ENCODE peak calls at places on chromosomes 6 and 20, in five cellular contexts. One of them, this sample, is unnamed.

GRCh38 chr6:3806169-3806922 is 42.8 kb upstream of the FAM50B start:
- DNase-seq in neuronal stem cell: no peak
- DNase-seq in IMR-90: no peak
- DNase-seq in mesendoderm: no peak
- DNase-seq in H9: no peak
- DNase-seq in this sample: no peak

GRCh38 chr6:42158011-42158410 is 15.2 kb upstream of the GUCA1A start:
- DNase-seq in IMR-90: peak
- DNase-seq in H9: no peak
- DNase-seq in mesendoderm: no peak
- DNase-seq in neuronal stem cell: no peak
- DNase-seq in this sample: no peak

GRCh38 chr20:4897600-4897999 is 103.7 kb downstream of the SLC23A2 start:
- DNase-seq in IMR-90: no peak
- DNase-seq in H9: no peak
- DNase-seq in neuronal stem cell: no peak
- DNase-seq in mesendoderm: no peak
- DNase-seq in this sample: no peak

GRCh38 chr6:157841211-157841840 is 18.3 kb downstream of the SNX9 start:
- DNase-seq in mesendoderm: no peak
- DNase-seq in H9: no peak
- DNase-seq in neuronal stem cell: no peak
- DNase-seq in IMR-90: no peak
- DNase-seq in this sample: no peak

GRCh38 chr6:170575250-170575649 is 9.2 kb downstream of the PDCD2 start:
- DNase-seq in H9: no peak
- DNase-seq in IMR-90: peak
- DNase-seq in neuronal stem cell: no peak
- DNase-seq in mesendoderm: peak
- DNase-seq in this sample: no peak

GRCh38 chr6:128339635-128340436 is 180.6 kb downstream of the PTPRK start:
- DNase-seq in mesendoderm: no peak
- DNase-seq in IMR-90: peak
- DNase-seq in H9: no peak
- DNase-seq in neuronal stem cell: no peak
- DNase-seq in this sample: no peak

GRCh38 chr20:24470031-24470781 is 777 bp downstream of the SYNDIG1 start:
- DNase-seq in IMR-90: no peak
- DNase-seq in neuronal stem cell: peak
- DNase-seq in H9: peak
- DNase-seq in mesendoderm: peak
- DNase-seq in this sample: peak

GRCh38 chr20:14235355-14235754 is 102.1 kb downstream of the FLRT3 start:
- DNase-seq in neuronal stem cell: no peak
- DNase-seq in H9: no peak
- DNase-seq in mesendoderm: no peak
- DNase-seq in IMR-90: peak
- DNase-seq in this sample: no peak

GRCh38 chr6:568954-569523 is 87.9 kb downstream of the HUS1B start:
- DNase-seq in mesendoderm: no peak
- DNase-seq in H9: no peak
- DNase-seq in neuronal stem cell: no peak
- DNase-seq in IMR-90: no peak
- DNase-seq in this sample: no peak

GRCh38 chr6:82741325-82741995 is 324.2 kb downstream of the UBE3D start:
- DNase-seq in IMR-90: no peak
- DNase-seq in neuronal stem cell: no peak
- DNase-seq in H9: no peak
- DNase-seq in mesendoderm: no peak
- DNase-seq in this sample: no peak

GRCh38 chr6:75748743-75749538 is at the start of gene MYO6:
- DNase-seq in mesendoderm: peak
- DNase-seq in neuronal stem cell: peak
- DNase-seq in IMR-90: peak
- DNase-seq in H9: peak
- DNase-seq in this sample: peak

GRCh38 chr6:27668442-27669275 is 195.8 kb upstream of the ZNF184 start:
- DNase-seq in IMR-90: peak
- DNase-seq in neuronal stem cell: no peak
- DNase-seq in mesendoderm: peak
- DNase-seq in H9: peak
- DNase-seq in this sample: peak

GRCh38 chr20:18794428-18794787 is 19.2 kb upstream of the SCP2D1 start:
- DNase-seq in IMR-90: no peak
- DNase-seq in H9: no peak
- DNase-seq in mesendoderm: no peak
- DNase-seq in neuronal stem cell: no peak
- DNase-seq in this sample: no peak

GRCh38 chr6:124961784-124962611 is at the start of gene RNF217:
- DNase-seq in IMR-90: peak
- DNase-seq in mesendoderm: peak
- DNase-seq in H9: peak
- DNase-seq in neuronal stem cell: peak
- DNase-seq in this sample: peak

GRCh38 chr20:40739841-40740240 is 50.8 kb upstream of the MAFB start:
- DNase-seq in mesendoderm: no peak
- DNase-seq in H9: no peak
- DNase-seq in neuronal stem cell: no peak
- DNase-seq in IMR-90: no peak
- DNase-seq in this sample: no peak

GRCh38 chr20:528923-529594 is 14.5 kb downstream of the CSNK2A1 start:
- DNase-seq in H9: no peak
- DNase-seq in neuronal stem cell: no peak
- DNase-seq in IMR-90: peak
- DNase-seq in mesendoderm: peak
- DNase-seq in this sample: no peak

GRCh38 chr6:12844284-12845223 is 128.0 kb downstream of the PHACTR1 start:
- DNase-seq in neuronal stem cell: no peak
- DNase-seq in IMR-90: peak
- DNase-seq in mesendoderm: peak
- DNase-seq in H9: no peak
- DNase-seq in this sample: no peak

GRCh38 chr6:156897907-156898531 is 120.8 kb downstream of the ARID1B start:
- DNase-seq in IMR-90: no peak
- DNase-seq in neuronal stem cell: no peak
- DNase-seq in mesendoderm: no peak
- DNase-seq in H9: no peak
- DNase-seq in this sample: no peak

GRCh38 chr20:31922181-31922580 is 29.7 kb downstream of the PDRG1 start:
- DNase-seq in mesendoderm: no peak
- DNase-seq in IMR-90: no peak
- DNase-seq in neuronal stem cell: no peak
- DNase-seq in H9: no peak
- DNase-seq in this sample: no peak

GRCh38 chr6:44504321-44504761 is 116.8 kb downstream of the CDC5L start:
- DNase-seq in H9: peak
- DNase-seq in mesendoderm: no peak
- DNase-seq in neuronal stem cell: no peak
- DNase-seq in IMR-90: no peak
- DNase-seq in this sample: peak

GRCh38 chr6:125913864-125914351 is 42.7 kb upstream of the HINT3 start:
- DNase-seq in IMR-90: peak
- DNase-seq in mesendoderm: no peak
- DNase-seq in H9: no peak
- DNase-seq in neuronal stem cell: no peak
- DNase-seq in this sample: no peak

GRCh38 chr6:24721461-24722215 is 2.7 kb upstream of the C6orf62 start:
- DNase-seq in IMR-90: peak
- DNase-seq in mesendoderm: no peak
- DNase-seq in neuronal stem cell: no peak
- DNase-seq in H9: no peak
- DNase-seq in this sample: no peak

GRCh38 chr6:24718449-24719124 is 367 bp downstream of the C6orf62 start:
- DNase-seq in IMR-90: no peak
- DNase-seq in neuronal stem cell: no peak
- DNase-seq in mesendoderm: peak
- DNase-seq in H9: no peak
- DNase-seq in this sample: no peak

GRCh38 chr6:24720131-24720603 is 1.2 kb upstream of the C6orf62 start:
- DNase-seq in neuronal stem cell: peak
- DNase-seq in IMR-90: peak
- DNase-seq in mesendoderm: peak
- DNase-seq in H9: peak
- DNase-seq in this sample: no peak

GRCh38 chr6:24719125-24719931 is at the start of gene C6orf62:
- DNase-seq in IMR-90: peak
- DNase-seq in H9: no peak
- DNase-seq in mesendoderm: peak
- DNase-seq in neuronal stem cell: peak
- DNase-seq in this sample: no peak

DNA sequence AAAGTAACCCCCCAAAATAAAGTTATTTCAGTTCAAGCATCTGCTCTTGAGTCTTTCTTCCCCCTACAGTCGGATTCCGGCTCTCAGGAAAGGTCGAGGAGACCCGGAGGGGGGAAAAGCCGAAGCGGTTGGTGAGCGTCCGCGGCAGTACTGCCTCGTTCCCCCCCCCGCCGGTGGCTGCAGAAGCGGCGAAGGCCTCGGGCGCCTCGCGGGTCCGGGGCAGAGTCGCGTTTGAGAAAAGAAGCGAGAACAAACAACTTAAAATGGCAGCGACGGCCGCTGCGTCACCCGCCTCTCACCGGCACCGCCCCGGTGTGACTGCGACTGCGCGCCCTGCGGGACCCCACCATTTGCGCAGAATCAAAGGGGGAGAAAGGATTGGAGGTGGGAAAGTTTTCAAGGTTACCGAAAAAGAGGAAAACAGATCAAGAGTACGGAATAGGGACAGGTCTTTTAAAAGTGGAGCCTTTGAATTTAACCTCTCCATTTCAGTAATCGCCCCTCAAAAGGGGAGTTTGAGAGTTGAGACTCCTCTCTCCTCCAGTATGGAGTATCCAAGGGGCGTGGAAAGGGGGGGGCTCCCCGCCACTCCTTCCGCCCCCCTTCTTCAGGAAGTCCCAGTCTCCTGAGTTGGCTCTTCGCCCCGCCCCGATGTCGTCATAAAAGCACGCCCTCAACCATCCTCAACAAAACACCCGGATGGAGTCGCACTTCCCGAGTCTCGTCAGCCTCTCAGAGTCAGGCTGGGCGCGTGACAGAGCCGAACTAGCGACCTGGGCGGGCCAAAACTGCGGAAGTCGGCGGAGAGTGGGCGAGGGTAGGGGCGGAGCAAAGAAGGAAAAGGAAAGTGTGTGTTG is 1.9 kb upstream of the C6orf62 start:
- DNase-seq in H9: peak
- DNase-seq in IMR-90: peak
- DNase-seq in mesendoderm: peak
- DNase-seq in neuronal stem cell: peak
- DNase-seq in this sample: peak
- H4K8ac ChIP-seq in H9: no peak
- H4K8ac ChIP-seq in IMR-90: peak
- H4K8ac ChIP-seq in mesendoderm: peak
- H4K8ac ChIP-seq in neuronal stem cell: no peak
- H4K8ac ChIP-seq in this sample: peak

GRCh38 chr20:47310729-47311128 is 45.8 kb downstream of the ZMYND8 start:
- DNase-seq in IMR-90: no peak
- DNase-seq in neuronal stem cell: no peak
- DNase-seq in mesendoderm: no peak
- DNase-seq in H9: no peak
- DNase-seq in this sample: no peak
- H4K8ac ChIP-seq in IMR-90: peak
- H4K8ac ChIP-seq in neuronal stem cell: no peak
- H4K8ac ChIP-seq in mesendoderm: no peak
- H4K8ac ChIP-seq in H9: no peak
- H4K8ac ChIP-seq in this sample: no peak

DNA sequence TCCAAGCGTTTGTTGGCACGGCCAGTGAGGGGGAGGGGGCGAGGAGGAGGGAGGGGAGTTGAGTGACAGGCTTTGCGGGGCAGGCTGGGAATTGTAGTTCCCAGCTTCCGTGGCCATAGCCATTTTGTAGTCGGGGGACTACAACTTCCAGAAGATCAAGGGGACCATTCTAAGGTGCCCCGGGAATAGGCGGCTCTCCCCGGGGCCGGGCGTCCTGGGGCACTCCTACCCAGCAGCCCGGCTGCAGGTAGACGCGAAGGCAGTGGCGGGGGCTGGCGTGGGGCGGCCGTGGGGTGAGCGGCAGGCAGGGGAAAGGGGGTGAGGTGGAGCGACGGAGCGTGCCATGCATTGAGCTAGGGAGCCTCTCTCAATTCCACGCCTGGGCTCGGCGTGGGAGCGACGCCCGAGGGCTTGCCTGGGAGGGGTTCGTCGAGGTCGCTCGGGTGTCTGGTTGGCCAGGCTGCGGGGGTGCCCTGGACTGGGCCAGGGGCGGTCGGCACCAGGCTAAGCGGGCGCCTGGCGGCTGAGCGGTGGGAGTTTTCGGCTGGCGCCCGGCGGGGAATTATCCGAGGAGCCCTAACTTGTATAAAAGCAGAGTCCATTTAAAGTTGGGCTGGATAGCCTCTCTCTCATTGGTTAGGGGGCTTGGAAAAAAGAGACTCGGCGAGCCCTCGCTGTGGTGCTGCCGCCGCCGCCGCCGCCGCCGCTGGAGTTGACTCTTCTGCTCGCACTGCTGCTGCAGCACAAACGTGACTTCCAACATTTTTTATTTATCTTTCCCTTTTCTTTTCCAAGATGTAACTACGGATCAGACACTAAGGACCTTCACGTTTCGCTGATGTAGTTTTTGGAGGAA is at the start of gene JARID2:
- DNase-seq in H9: peak
- DNase-seq in neuronal stem cell: peak
- DNase-seq in mesendoderm: peak
- DNase-seq in IMR-90: peak
- DNase-seq in this sample: peak
- H4K8ac ChIP-seq in H9: no peak
- H4K8ac ChIP-seq in neuronal stem cell: peak
- H4K8ac ChIP-seq in mesendoderm: no peak
- H4K8ac ChIP-seq in IMR-90: peak
- H4K8ac ChIP-seq in this sample: peak

GRCh38 chr6:151353795-151354194 is 37.6 kb downstream of the ZBTB2 start:
- DNase-seq in mesendoderm: no peak
- DNase-seq in neuronal stem cell: no peak
- DNase-seq in H9: no peak
- DNase-seq in IMR-90: no peak
- DNase-seq in this sample: no peak

GRCh38 chr6:151357758-151358436 is 33.5 kb downstream of the ZBTB2 start:
- DNase-seq in mesendoderm: no peak
- DNase-seq in IMR-90: no peak
- DNase-seq in neuronal stem cell: no peak
- DNase-seq in H9: no peak
- DNase-seq in this sample: no peak

GRCh38 chr6:151359486-151359885 is 31.9 kb downstream of the ZBTB2 start:
- DNase-seq in IMR-90: no peak
- DNase-seq in H9: no peak
- DNase-seq in neuronal stem cell: no peak
- DNase-seq in mesendoderm: no peak
- DNase-seq in this sample: no peak

GRCh38 chr6:151352410-151353399 is 38.7 kb downstream of the ZBTB2 start:
- DNase-seq in IMR-90: no peak
- DNase-seq in H9: no peak
- DNase-seq in mesendoderm: no peak
- DNase-seq in neuronal stem cell: no peak
- DNase-seq in this sample: no peak

DNA sequence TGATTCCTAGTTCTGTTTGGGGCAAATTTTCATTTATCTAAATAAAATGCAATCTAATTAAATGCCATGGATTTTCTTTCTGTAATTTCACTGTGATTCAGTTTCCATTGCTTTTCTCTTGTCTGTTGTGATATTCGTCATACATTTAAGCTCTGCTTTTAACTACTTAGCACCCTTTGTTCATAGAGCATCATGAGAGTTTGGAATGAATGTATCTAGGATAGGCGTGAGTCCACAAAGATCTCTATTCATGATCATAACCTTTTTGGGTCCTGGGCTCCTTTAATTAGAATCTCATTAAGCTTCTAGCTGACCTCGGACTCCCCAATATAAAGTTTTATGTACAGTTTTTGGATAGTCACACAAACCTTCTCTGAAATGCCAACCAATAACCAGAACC is 32.9 kb downstream of the ZBTB2 start:
- DNase-seq in IMR-90: no peak
- DNase-seq in mesendoderm: no peak
- DNase-seq in neuronal stem cell: no peak
- DNase-seq in H9: no peak
- DNase-seq in this sample: no peak
- H4K8ac ChIP-seq in IMR-90: no peak
- H4K8ac ChIP-seq in mesendoderm: no peak
- H4K8ac ChIP-seq in neuronal stem cell: no peak
- H4K8ac ChIP-seq in H9: no peak
- H4K8ac ChIP-seq in this sample: no peak